ENCODE peak calls at places on chromosomes 2 and 18, in five cellular contexts. One of them, this sample, is unnamed.

GRCh38 chr18:25349926-25350560 is 1.9 kb downstream of the ZNF521 start:
- DNase-seq in H9: peak
- DNase-seq in MM.1S: peak
- DNase-seq in activated CD8-positive, alpha-beta T cell treated with anti-CD3 and anti-CD28 coated beads for 36 hours: peak
- DNase-seq in GM13976: peak
- DNase-seq in this sample: peak

GRCh38 chr2:188360485-188361263 is 69.0 kb downstream of the GULP1 start:
- DNase-seq in MM.1S: no peak
- DNase-seq in activated CD8-positive, alpha-beta T cell treated with anti-CD3 and anti-CD28 coated beads for 36 hours: no peak
- DNase-seq in H9: no peak
- DNase-seq in GM13976: no peak
- DNase-seq in this sample: no peak

GRCh38 chr2:120660771-120661459 is 74.8 kb upstream of the GLI2 start:
- DNase-seq in GM13976: no peak
- DNase-seq in activated CD8-positive, alpha-beta T cell treated with anti-CD3 and anti-CD28 coated beads for 36 hours: no peak
- DNase-seq in MM.1S: no peak
- DNase-seq in H9: peak
- DNase-seq in this sample: no peak

GRCh38 chr18:3450358-3451107 is 561 bp downstream of the TGIF1 start:
- DNase-seq in activated CD8-positive, alpha-beta T cell treated with anti-CD3 and anti-CD28 coated beads for 36 hours: peak
- DNase-seq in H9: no peak
- DNase-seq in MM.1S: no peak
- DNase-seq in GM13976: peak
- DNase-seq in this sample: peak

GRCh38 chr2:207987025-207987716 is 38.2 kb downstream of the PLEKHM3 start:
- DNase-seq in H9: no peak
- DNase-seq in MM.1S: no peak
- DNase-seq in GM13976: no peak
- DNase-seq in activated CD8-positive, alpha-beta T cell treated with anti-CD3 and anti-CD28 coated beads for 36 hours: no peak
- DNase-seq in this sample: no peak

GRCh38 chr2:172380436-172381274 is 46.7 kb upstream of the ITGA6 start:
- DNase-seq in MM.1S: no peak
- DNase-seq in activated CD8-positive, alpha-beta T cell treated with anti-CD3 and anti-CD28 coated beads for 36 hours: no peak
- DNase-seq in GM13976: no peak
- DNase-seq in H9: peak
- DNase-seq in this sample: no peak

GRCh38 chr2:65278450-65279030 is 50.9 kb downstream of the ACTR2 start:
- DNase-seq in GM13976: no peak
- DNase-seq in activated CD8-positive, alpha-beta T cell treated with anti-CD3 and anti-CD28 coated beads for 36 hours: no peak
- DNase-seq in H9: no peak
- DNase-seq in MM.1S: no peak
- DNase-seq in this sample: no peak

GRCh38 chr18:23627325-23627724 is 35.4 kb downstream of the ANKRD29 start:
- DNase-seq in activated CD8-positive, alpha-beta T cell treated with anti-CD3 and anti-CD28 coated beads for 36 hours: no peak
- DNase-seq in H9: no peak
- DNase-seq in GM13976: no peak
- DNase-seq in MM.1S: no peak
- DNase-seq in this sample: no peak

GRCh38 chr2:238143239-238143951 is 4.9 kb downstream of the KLHL30 start:
- DNase-seq in MM.1S: no peak
- DNase-seq in GM13976: no peak
- DNase-seq in H9: no peak
- DNase-seq in activated CD8-positive, alpha-beta T cell treated with anti-CD3 and anti-CD28 coated beads for 36 hours: peak
- DNase-seq in this sample: no peak

GRCh38 chr2:124838426-124838825 is 813.3 kb downstream of the CNTNAP5 start:
- DNase-seq in GM13976: no peak
- DNase-seq in H9: no peak
- DNase-seq in MM.1S: no peak
- DNase-seq in activated CD8-positive, alpha-beta T cell treated with anti-CD3 and anti-CD28 coated beads for 36 hours: no peak
- DNase-seq in this sample: no peak

GRCh38 chr18:79353238-79353637 is 42.5 kb upstream of the NFATC1 start:
- DNase-seq in MM.1S: no peak
- DNase-seq in GM13976: no peak
- DNase-seq in H9: peak
- DNase-seq in activated CD8-positive, alpha-beta T cell treated with anti-CD3 and anti-CD28 coated beads for 36 hours: no peak
- DNase-seq in this sample: no peak
- TF ChIP-seq CTCF in MM.1S: no peak
- TF ChIP-seq CTCF in GM13976: no peak
- TF ChIP-seq CTCF in H9: peak
- TF ChIP-seq CTCF in activated CD8-positive, alpha-beta T cell treated with anti-CD3 and anti-CD28 coated beads for 36 hours: no peak
- TF ChIP-seq CTCF in this sample: no peak

GRCh38 chr18:9148239-9148552 is 11.6 kb downstream of the ANKRD12 start:
- DNase-seq in MM.1S: no peak
- DNase-seq in H9: no peak
- DNase-seq in GM13976: no peak
- DNase-seq in activated CD8-positive, alpha-beta T cell treated with anti-CD3 and anti-CD28 coated beads for 36 hours: no peak
- DNase-seq in this sample: no peak
- TF ChIP-seq CTCF in MM.1S: no peak
- TF ChIP-seq CTCF in H9: no peak
- TF ChIP-seq CTCF in GM13976: no peak
- TF ChIP-seq CTCF in activated CD8-positive, alpha-beta T cell treated with anti-CD3 and anti-CD28 coated beads for 36 hours: peak
- TF ChIP-seq CTCF in this sample: no peak

GRCh38 chr2:162092008-162092390 is 18.0 kb upstream of the DPP4 start:
- DNase-seq in MM.1S: no peak
- DNase-seq in activated CD8-positive, alpha-beta T cell treated with anti-CD3 and anti-CD28 coated beads for 36 hours: no peak
- DNase-seq in H9: no peak
- DNase-seq in GM13976: no peak
- DNase-seq in this sample: no peak

GRCh38 chr2:162092656-162093556 is 18.9 kb upstream of the DPP4 start:
- DNase-seq in GM13976: no peak
- DNase-seq in activated CD8-positive, alpha-beta T cell treated with anti-CD3 and anti-CD28 coated beads for 36 hours: no peak
- DNase-seq in MM.1S: no peak
- DNase-seq in H9: no peak
- DNase-seq in this sample: no peak

GRCh38 chr2:162090109-162090508 is 16.1 kb upstream of the DPP4 start:
- DNase-seq in MM.1S: no peak
- DNase-seq in H9: no peak
- DNase-seq in activated CD8-positive, alpha-beta T cell treated with anti-CD3 and anti-CD28 coated beads for 36 hours: no peak
- DNase-seq in GM13976: no peak
- DNase-seq in this sample: no peak

GRCh38 chr2:162086904-162087303 is 12.9 kb upstream of the DPP4 start:
- DNase-seq in GM13976: no peak
- DNase-seq in MM.1S: no peak
- DNase-seq in activated CD8-positive, alpha-beta T cell treated with anti-CD3 and anti-CD28 coated beads for 36 hours: no peak
- DNase-seq in H9: no peak
- DNase-seq in this sample: no peak

GRCh38 chr2:162091325-162092007 is 17.5 kb upstream of the DPP4 start:
- DNase-seq in H9: peak
- DNase-seq in MM.1S: no peak
- DNase-seq in activated CD8-positive, alpha-beta T cell treated with anti-CD3 and anti-CD28 coated beads for 36 hours: peak
- DNase-seq in GM13976: no peak
- DNase-seq in this sample: no peak
- TF ChIP-seq CTCF in H9: peak
- TF ChIP-seq CTCF in MM.1S: no peak
- TF ChIP-seq CTCF in activated CD8-positive, alpha-beta T cell treated with anti-CD3 and anti-CD28 coated beads for 36 hours: peak
- TF ChIP-seq CTCF in GM13976: peak
- TF ChIP-seq CTCF in this sample: peak

DNA sequence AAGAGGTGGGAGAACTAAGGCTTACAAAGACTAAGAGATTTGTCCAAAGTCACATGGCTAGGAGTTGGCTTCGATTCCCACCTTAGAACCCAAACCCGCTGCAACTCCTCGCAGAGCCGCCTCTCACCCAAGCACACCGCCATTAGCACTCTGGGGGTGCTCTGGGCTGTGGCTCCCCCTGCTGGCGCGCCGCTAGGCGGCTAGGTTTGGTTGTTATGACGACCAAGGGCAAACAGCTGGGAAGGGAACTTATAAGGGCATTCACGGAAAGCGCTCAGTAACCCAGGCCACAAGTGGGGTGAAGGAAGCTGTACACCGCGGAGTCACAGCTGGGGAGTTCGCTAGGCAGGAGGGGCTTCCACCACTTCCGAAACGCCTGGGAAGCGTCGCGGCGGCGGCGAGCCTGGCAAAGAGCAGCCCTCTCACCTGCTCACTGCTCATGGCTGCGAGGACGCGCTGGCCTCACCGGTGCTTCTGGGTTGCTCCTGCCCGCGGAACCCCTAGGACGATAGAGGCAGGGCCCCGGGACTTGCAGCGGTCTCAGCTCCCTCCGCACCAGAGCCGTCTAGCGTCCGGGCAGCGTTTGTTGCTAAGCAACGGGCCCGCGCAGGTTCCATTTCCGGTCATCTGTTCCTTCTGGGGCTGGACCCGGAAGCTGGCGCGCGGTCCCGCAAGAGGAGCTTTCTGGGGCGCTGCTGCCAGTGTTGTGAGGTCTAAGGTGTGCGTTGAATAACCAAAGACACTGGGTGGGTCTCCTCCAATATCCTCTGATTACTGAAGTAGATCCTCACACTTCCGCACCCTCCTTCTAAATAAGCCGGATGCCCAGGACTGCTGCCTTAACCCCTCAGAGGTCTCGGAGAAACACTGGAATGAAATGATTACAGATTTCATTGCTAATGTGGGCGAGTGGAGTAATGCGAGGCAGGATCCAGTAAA is at the start of gene DNAH7:
- DNase-seq in activated CD8-positive, alpha-beta T cell treated with anti-CD3 and anti-CD28 coated beads for 36 hours: peak
- DNase-seq in GM13976: peak
- DNase-seq in MM.1S: peak
- DNase-seq in H9: peak
- DNase-seq in this sample: peak
- TF ChIP-seq CTCF in activated CD8-positive, alpha-beta T cell treated with anti-CD3 and anti-CD28 coated beads for 36 hours: peak
- TF ChIP-seq CTCF in GM13976: peak
- TF ChIP-seq CTCF in MM.1S: peak
- TF ChIP-seq CTCF in H9: peak
- TF ChIP-seq CTCF in this sample: peak

GRCh38 chr2:42929985-42930581 is 137.7 kb upstream of the HAAO start:
- DNase-seq in MM.1S: no peak
- DNase-seq in GM13976: no peak
- DNase-seq in H9: no peak
- DNase-seq in activated CD8-positive, alpha-beta T cell treated with anti-CD3 and anti-CD28 coated beads for 36 hours: no peak
- DNase-seq in this sample: no peak

GRCh38 chr2:42931818-42932195 is 139.4 kb upstream of the HAAO start:
- DNase-seq in MM.1S: no peak
- DNase-seq in H9: no peak
- DNase-seq in GM13976: no peak
- DNase-seq in activated CD8-positive, alpha-beta T cell treated with anti-CD3 and anti-CD28 coated beads for 36 hours: no peak
- DNase-seq in this sample: no peak

GRCh38 chr2:42929577-42929984 is 137.2 kb upstream of the HAAO start:
- DNase-seq in GM13976: no peak
- DNase-seq in MM.1S: no peak
- DNase-seq in activated CD8-positive, alpha-beta T cell treated with anti-CD3 and anti-CD28 coated beads for 36 hours: no peak
- DNase-seq in H9: no peak
- DNase-seq in this sample: no peak

GRCh38 chr2:42932271-42933151 is 140.1 kb upstream of the HAAO start:
- DNase-seq in H9: no peak
- DNase-seq in MM.1S: no peak
- DNase-seq in GM13976: no peak
- DNase-seq in activated CD8-positive, alpha-beta T cell treated with anti-CD3 and anti-CD28 coated beads for 36 hours: no peak
- DNase-seq in this sample: no peak

GRCh38 chr2:42931147-42931817 is 138.9 kb upstream of the HAAO start:
- DNase-seq in H9: peak
- DNase-seq in MM.1S: no peak
- DNase-seq in GM13976: no peak
- DNase-seq in activated CD8-positive, alpha-beta T cell treated with anti-CD3 and anti-CD28 coated beads for 36 hours: no peak
- DNase-seq in this sample: no peak
- TF ChIP-seq CTCF in H9: peak
- TF ChIP-seq CTCF in MM.1S: peak
- TF ChIP-seq CTCF in GM13976: no peak
- TF ChIP-seq CTCF in activated CD8-positive, alpha-beta T cell treated with anti-CD3 and anti-CD28 coated beads for 36 hours: no peak
- TF ChIP-seq CTCF in this sample: peak

DNA sequence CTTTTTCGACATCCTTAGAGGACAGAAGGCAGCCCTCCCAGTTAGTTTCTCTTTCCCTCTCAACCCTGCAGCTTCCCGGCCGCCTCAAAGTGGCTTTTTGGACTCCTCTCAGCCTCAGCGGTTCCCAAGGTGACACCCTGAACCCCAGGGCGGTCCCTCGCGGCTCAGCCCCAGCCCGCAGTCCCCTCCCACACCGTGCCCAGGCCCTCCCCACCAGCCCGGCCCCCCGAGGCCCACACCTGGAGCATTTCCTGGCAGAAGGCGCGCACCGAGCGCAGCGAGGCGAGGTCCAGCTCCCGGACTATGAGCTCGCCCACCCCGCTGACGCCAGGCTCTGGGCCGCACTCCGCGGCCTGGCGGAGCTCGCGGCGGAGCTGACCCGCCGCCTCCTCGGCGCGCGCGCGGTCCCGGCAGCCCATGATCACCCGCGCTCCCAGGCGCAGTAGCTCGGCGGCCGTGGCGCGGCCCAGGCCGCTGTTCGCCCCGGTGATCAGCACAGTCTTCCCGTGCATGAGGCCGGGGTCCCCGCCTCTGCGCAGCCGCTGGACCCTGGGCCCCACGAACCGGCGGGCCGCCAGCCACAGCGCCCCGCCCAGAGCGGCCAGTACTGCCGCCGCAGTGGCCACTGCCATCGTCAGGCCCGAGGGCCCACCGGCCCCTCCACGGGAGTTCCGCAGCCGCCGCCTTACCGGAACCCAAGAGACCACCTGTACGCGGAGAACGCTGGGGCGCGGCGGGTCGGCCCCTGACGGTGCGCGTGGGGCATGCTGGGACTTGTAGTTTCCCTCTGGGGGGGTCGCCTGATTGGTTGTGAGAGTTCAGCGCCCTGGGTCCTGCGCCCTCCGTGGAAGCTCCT is at the start of gene RDH14:
- DNase-seq in MM.1S: peak
- DNase-seq in GM13976: peak
- DNase-seq in activated CD8-positive, alpha-beta T cell treated with anti-CD3 and anti-CD28 coated beads for 36 hours: peak
- DNase-seq in H9: peak
- DNase-seq in this sample: peak
- TF ChIP-seq CTCF in MM.1S: no peak
- TF ChIP-seq CTCF in GM13976: no peak
- TF ChIP-seq CTCF in activated CD8-positive, alpha-beta T cell treated with anti-CD3 and anti-CD28 coated beads for 36 hours: no peak
- TF ChIP-seq CTCF in H9: no peak
- TF ChIP-seq CTCF in this sample: no peak